ENCODE peak calls at places on chromosomes 2 and 18, in four cellular contexts. M is body of pancreas, Q is tibial artery, D is hepatocyte. O is an unnamed sample. For H3K36me3, the result is how much of the 10 kb centered on the place peaks cover.

GRCh38 chr2:219021591-219021990 is 19.7 kb downstream of the CFAP65 start:
- DNase-seq in M (no peak), Q (no peak), D (no peak), O (no peak)

GRCh38 chr2:121451373-121451772 is 79.3 kb upstream of the RNU4ATAC start:
- DNase-seq in Q (no peak), D (no peak), M (no peak), O (no peak)

GRCh38 chr18:75216212-75216925 is 5.8 kb downstream of the TSHZ1 start:
- DNase-seq in M (no peak), D (no peak), Q (no peak), O (no peak)

GRCh38 chr2:74081030-74081429 is 66.7 kb downstream of the BOLA3 start:
- DNase-seq in M (no peak), D (no peak), Q (no peak), O (no peak)

GRCh38 chr2:28366149-28366495 is 26.5 kb upstream of the FOSL2 start:
- DNase-seq in D (no peak), M (no peak), Q (no peak), O (no peak)

GRCh38 chr2:196248467-196249104 is 77.2 kb upstream of the STK17B start:
- DNase-seq in Q (no peak), M (no peak), D (no peak), O (no peak)

GRCh38 chr2:198328454-198328853 is 524.1 kb downstream of the PLCL1 start:
- DNase-seq in D (no peak), Q (no peak), M (no peak), O (no peak)

GRCh38 chr2:28142403-28142802 is 250.3 kb upstream of the FOSL2 start:
- DNase-seq in Q (no peak), M (no peak), D (no peak), O (no peak)

GRCh38 chr2:151258121-151258520 is 3.5 kb downstream of the RBM43 start:
- DNase-seq in D (no peak), Q (no peak), M (no peak), O (no peak)

GRCh38 chr18:9617006-9617542 is 2.7 kb upstream of the PPP4R1 start:
- DNase-seq in D (no peak), Q (no peak), M (no peak), O (no peak)

GRCh38 chr2:64748147-64748546 is 94.4 kb upstream of the SERTAD2 start:
- DNase-seq in M (no peak), Q (no peak), D (no peak), O (no peak)
- H3K27ac ChIP-seq in M (no peak), Q (peak), D (peak), O (peak)

DNA sequence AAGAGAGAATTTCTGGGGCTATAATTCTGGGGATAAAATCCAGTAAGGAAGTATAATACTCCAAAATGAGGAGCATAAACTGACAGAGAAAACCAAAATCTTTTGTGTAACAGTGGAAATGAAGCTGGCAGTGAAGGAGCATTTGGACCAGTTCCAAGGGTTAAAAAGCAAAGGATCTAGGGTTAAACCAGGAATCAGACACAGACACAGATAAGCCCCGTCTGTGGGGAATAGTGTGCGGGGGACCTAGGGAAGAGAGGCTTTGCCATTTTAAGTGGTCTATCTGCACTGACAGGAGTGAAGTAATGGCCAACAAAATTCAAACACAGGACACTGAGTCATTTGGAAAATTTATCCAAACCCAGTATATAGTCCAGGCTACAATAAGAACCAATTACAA is 23.4 kb downstream of the SAP130 start:
- DNase-seq in D (no peak), Q (no peak), M (no peak), O (no peak)
- H3K36me3 ChIP-seq in D (under half), Q (half or more), M (under half), O (half or more)

GRCh38 chr2:230784840-230785239 is 72.2 kb downstream of the CAB39 start:
- DNase-seq in D (no peak), Q (no peak), M (no peak), O (no peak)
- H3K27ac ChIP-seq in D (no peak), Q (peak), M (no peak), O (peak)

DNA sequence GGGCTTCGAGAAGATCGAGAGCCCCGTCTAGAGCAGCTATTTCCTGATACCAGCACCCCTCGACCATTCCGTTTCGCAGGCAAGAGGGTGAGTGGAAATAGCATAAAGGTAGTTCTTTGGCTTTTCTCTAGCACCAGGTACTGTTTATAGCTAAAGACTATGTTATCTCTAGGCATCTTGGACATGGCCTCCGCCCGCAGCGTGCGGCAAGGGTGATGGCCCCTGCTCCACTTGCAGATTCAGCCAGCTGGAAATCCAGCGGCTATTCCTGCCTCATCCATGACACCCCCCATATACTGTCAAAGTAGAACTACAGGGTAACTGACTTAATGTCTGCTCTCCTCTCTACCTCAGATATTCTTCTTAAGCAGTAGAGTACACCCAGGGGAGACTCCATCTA is 3.3 kb downstream of the AGBL5 start:
- DNase-seq in D (no peak), Q (no peak), M (no peak), O (no peak)
- H3K36me3 ChIP-seq in D (under half), Q (half or more), M (under half), O (half or more)